ENCODE peak calls at places on chromosome 18, in four cellular contexts. O, L, W and B are unnamed samples.

GRCh38 chr18:76274470-76275289 is 220.4 kb downstream of the ZNF516 start:
- DNase-seq in O (no peak), L (peak; percentile 41), W (peak; percentile 9), B (no peak)

GRCh38 chr18:43681661-43682060 is 404.4 kb upstream of the SYT4 start:
- DNase-seq in O (no peak), L (no peak), W (no peak), B (no peak)

GRCh38 chr18:23966909-23967308 is 47.6 kb upstream of the TTC39C start:
- DNase-seq in O (no peak), L (no peak), W (no peak), B (no peak)

GRCh38 chr18:63319383-63320040 is at the start of gene BCL2:
- DNase-seq in O (peak; percentile 24), L (peak; percentile 38), W (peak; percentile 33), B (no peak)

GRCh38 chr18:41144444-41144843 is 810.6 kb upstream of the PIK3C3 start:
- DNase-seq in O (peak; percentile 82), L (no peak), W (no peak), B (no peak)

GRCh38 chr18:55588876-55589595 is 1.0 kb upstream of the TCF4 start:
- DNase-seq in O (peak; percentile 19), L (no peak), W (no peak), B (no peak)

GRCh38 chr18:6629635-6630140 is 99.8 kb upstream of the ARHGAP28 start:
- DNase-seq in O (peak; percentile 88), L (no peak), W (no peak), B (no peak)

GRCh38 chr18:79769698-79770500 is 27.8 kb upstream of the KCNG2 start:
- DNase-seq in O (no peak), L (no peak), W (no peak), B (no peak)

GRCh38 chr18:57959278-57959677 is 84.7 kb upstream of the NEDD4L start:
- DNase-seq in O (peak; percentile 62), L (peak; percentile 14), W (no peak), B (no peak)

GRCh38 chr18:79850731-79851130 is 53.0 kb downstream of the KCNG2 start:
- DNase-seq in O (no peak), L (no peak), W (no peak), B (no peak)

GRCh38 chr18:7017013-7017412 is 100.6 kb downstream of the LAMA1 start:
- DNase-seq in O (no peak), L (no peak), W (no peak), B (no peak)

GRCh38 chr18:5066380-5066977 is 130.6 kb downstream of the AKAIN1 start:
- DNase-seq in O (no peak), L (no peak), W (no peak), B (no peak)
- TF ChIP-seq CTCF in O (no peak), L (peak; percentile 57), W (peak; percentile 12), B (peak; percentile 42)

DNA sequence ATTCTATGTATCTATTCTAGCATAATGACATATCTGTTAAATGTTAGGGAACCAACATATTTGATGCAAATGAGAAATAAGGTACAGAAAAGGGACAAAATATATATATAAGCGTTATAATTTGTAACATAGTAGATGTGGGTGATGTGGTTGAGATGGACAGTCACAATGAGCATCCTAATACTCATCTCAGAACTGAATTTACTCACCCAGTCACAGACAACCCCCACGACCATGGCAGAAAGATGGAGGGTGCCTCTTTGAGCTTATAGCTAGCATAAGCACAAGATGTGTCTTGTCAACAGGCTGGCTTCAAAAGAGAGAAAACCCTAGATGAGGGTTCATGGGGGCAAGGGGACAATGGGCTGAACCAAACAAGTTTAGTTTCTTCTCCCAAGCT is 9.1 kb upstream of the DSG3 start:
- DNase-seq in O (no peak), L (no peak), W (no peak), B (no peak)
- TF ChIP-seq CTCF in O (no peak), L (no peak), W (no peak), B (no peak)

DNA sequence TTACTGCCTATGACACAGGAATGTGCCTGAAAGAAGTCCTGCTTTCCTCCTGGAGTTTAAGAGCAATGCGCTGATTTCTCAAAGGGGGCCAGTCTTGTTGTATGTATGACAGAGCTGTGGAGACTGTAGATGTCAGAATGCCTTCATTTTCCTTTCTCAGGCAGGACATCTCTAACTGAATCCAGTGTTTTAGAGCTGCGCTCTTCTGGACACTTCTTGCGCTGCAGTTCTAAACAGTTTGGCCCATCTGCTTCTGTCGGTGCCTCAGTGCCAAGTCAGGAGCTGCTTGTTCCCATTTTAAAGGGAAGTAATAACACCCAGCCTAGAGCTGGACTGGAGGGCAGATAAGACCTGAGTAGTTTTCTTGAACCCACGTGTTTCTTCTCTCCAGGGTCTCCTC is 91.4 kb downstream of the ESCO1 start:
- DNase-seq in O (no peak), L (no peak), W (no peak), B (no peak)
- TF ChIP-seq CTCF in O (no peak), L (no peak), W (no peak), B (no peak)

GRCh38 chr18:54165450-54165849 is 59.0 kb downstream of the MBD2 start:
- DNase-seq in O (no peak), L (no peak), W (no peak), B (no peak)
- TF ChIP-seq CTCF in O (no peak), L (no peak), W (no peak), B (no peak)

GRCh38 chr18:12474876-12475275 is 67.1 kb downstream of the PRELID3A start:
- DNase-seq in O (peak; percentile 26), L (no peak), W (no peak), B (no peak)

GRCh38 chr18:12476955-12477354 is 69.2 kb downstream of the PRELID3A start:
- DNase-seq in O (no peak), L (no peak), W (no peak), B (no peak)

GRCh38 chr18:12477606-12478005 is 69.9 kb downstream of the PRELID3A start:
- DNase-seq in O (no peak), L (no peak), W (no peak), B (no peak)

GRCh38 chr18:12479982-12480381 is 72.3 kb downstream of the PRELID3A start:
- DNase-seq in O (peak; percentile 52), L (no peak), W (no peak), B (no peak)

DNA sequence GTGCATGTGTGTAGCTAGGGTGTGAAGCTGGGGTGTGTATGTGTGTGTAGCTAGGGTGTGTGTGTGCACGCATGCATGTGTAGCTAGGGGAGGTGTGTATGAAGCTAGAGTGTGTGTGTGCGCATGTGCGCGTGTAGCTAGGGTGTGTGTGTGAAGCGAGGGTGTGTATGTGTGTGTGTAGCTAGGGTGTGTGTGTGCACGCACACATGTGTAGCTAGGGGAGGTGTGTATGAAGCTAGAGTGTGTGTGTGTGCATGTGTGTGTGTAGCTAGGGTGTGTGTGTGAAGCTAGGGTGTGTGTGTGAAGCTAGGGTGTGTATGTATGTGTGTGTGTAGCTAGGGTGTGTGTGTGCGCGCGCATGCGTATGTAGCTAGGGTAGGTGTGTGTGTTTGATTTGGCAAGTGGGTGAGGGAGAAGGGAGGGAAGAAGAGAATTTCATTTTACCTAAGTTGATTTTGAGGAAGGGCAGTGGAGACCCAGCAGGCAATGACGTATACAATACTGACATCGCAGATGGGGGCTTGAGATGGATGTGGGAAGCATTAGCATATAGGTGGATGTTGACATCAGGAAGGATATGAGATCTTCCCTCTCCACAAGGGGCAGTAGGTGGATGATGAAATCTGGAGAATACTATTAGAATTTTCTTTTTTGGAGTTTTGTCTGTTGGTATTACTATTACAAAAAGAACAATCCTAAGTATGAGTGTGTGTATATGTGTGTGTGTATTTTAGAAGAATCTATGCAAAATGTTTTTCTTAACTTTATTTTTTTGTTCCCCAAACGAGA is 70.7 kb downstream of the PRELID3A start:
- DNase-seq in O (no peak), L (no peak), W (no peak), B (no peak)
- TF ChIP-seq CTCF in O (peak; percentile 18), L (no peak), W (no peak), B (peak; percentile 10)

DNA sequence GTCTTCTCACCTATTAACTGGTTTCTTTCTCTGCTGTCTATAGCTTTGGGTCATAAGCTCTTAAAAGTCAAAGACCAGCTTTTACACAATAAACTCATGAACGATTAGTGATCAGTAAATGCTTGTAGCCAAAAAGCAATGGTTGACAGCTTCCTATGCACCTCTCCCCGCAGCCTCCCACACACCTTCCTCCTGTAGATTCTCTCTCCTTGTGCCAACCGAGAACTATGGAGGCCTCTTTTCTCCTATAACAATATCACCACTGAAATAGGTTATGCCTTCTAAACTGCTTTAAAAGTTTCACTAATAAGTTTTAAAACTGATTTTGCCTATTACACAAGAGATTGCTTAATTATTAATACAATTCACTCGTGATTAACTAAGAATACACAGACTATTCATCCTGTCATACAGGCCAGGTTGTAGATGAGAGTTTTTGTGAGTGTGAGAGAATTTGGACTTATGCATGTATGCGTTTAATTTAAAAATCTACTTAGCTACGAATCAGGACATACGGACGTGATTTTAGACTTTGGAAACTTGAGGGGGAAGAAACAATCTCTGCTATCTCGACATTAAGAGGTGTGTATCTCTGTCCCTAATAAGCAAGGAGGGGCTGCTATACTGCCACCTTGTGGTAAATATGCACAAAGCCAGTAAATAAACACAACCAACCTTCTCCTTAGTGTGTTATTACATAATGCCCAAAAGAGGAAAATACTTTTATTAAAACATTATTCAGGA is 229.1 kb upstream of the RBBP8 start:
- DNase-seq in O (peak; percentile 40), L (peak; percentile 4), W (no peak), B (no peak)
- TF ChIP-seq CTCF in O (peak; percentile 53), L (peak; percentile 87), W (peak; percentile 53), B (peak; percentile 82)

DNA sequence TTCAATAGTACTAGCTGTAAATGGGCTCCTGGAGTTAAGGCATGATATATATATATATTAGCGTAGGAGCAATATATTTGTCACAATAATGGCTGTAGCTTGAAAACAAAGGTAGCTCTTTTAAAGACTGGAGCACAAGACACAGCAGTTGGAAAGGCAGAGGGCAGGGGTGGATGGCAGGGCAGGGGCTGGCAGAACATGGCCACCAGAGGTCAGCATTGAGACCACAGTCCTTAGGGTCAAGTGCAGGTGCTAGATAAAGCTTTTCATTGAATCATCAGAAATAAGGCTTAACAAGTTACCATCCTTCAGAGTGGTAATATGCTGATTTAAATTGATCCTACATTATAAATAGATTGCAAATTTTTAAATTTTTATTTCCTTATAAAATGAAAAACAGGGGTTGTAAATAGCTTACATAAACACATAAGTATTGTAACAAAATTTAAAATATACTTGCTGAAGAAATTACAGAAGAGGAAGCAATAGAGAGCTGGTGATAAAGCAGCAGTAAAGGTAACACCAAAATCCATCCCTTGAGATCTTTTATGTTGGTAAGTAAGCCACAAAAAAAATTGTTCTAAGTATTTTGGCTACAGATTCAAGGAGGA is 161.2 kb upstream of the PIEZO2 start:
- DNase-seq in O (peak; percentile 49), L (peak; percentile 70), W (no peak), B (peak; percentile 25)
- TF ChIP-seq CTCF in O (peak; percentile 67), L (peak; percentile 78), W (peak; percentile 59), B (peak; percentile 79)

GRCh38 chr18:45435810-45436209 is 179.5 kb upstream of the SLC14A2 start:
- DNase-seq in O (no peak), L (no peak), W (no peak), B (no peak)

GRCh38 chr18:45440246-45440645 is 175.0 kb upstream of the SLC14A2 start:
- DNase-seq in O (no peak), L (no peak), W (no peak), B (no peak)

GRCh38 chr18:45437399-45437798 is 177.9 kb upstream of the SLC14A2 start:
- DNase-seq in O (no peak), L (no peak), W (no peak), B (no peak)

GRCh38 chr18:45441110-45441842 is 174.0 kb upstream of the SLC14A2 start:
- DNase-seq in O (peak; percentile 4), L (no peak), W (no peak), B (no peak)
- TF ChIP-seq CTCF in O (peak; percentile 36), L (peak; percentile 55), W (no peak), B (peak; percentile 27)

GRCh38 chr18:34726286-34727004 is 16.3 kb downstream of the DTNA start:
- DNase-seq in O (no peak), L (no peak), W (no peak), B (no peak)

GRCh38 chr18:34720220-34720619 is 10.1 kb downstream of the DTNA start:
- DNase-seq in O (no peak), L (no peak), W (no peak), B (no peak)

GRCh38 chr18:34718610-34719009 is 8.5 kb downstream of the DTNA start:
- DNase-seq in O (no peak), L (no peak), W (no peak), B (no peak)

GRCh38 chr18:34723143-34723542 is 13.0 kb downstream of the DTNA start:
- DNase-seq in O (no peak), L (no peak), W (no peak), B (no peak)
- TF ChIP-seq CTCF in O (no peak), L (no peak), W (no peak), B (no peak)